ENCODE peak calls at places on chromosomes 3 and 15, in six cellular contexts. One of them, this sample, is unnamed.

GRCh38 chr3:104564045-104564643 is 802.6 kb upstream of the ALCAM start:
- DNase-seq in mesenchymal stem cell: peak; percentile 34
- DNase-seq in neuronal stem cell: no peak
- DNase-seq in mesendoderm: peak; percentile 75
- DNase-seq in trophoblast cell: peak; percentile 63
- DNase-seq in H9: peak; percentile 28
- DNase-seq in this sample: peak; percentile 52

GRCh38 chr15:64354683-64355558 is 1.1 kb downstream of the CSNK1G1 start:
- DNase-seq in mesenchymal stem cell: no peak
- DNase-seq in neuronal stem cell: peak; percentile 8
- DNase-seq in mesendoderm: peak; percentile 3
- DNase-seq in trophoblast cell: no peak
- DNase-seq in H9: no peak
- DNase-seq in this sample: no peak

GRCh38 chr15:63502843-63503738 is 1.3 kb upstream of the USP3 start:
- DNase-seq in mesenchymal stem cell: peak; percentile 99
- DNase-seq in neuronal stem cell: no peak
- DNase-seq in mesendoderm: peak; percentile 93
- DNase-seq in trophoblast cell: peak; percentile 85
- DNase-seq in H9: peak; percentile 79
- DNase-seq in this sample: peak; percentile 87

GRCh38 chr15:67110958-67111864 is 45.8 kb downstream of the SMAD3 start:
- DNase-seq in mesenchymal stem cell: peak; percentile 61
- DNase-seq in neuronal stem cell: no peak
- DNase-seq in mesendoderm: no peak
- DNase-seq in trophoblast cell: no peak
- DNase-seq in H9: no peak
- DNase-seq in this sample: peak; percentile 54

GRCh38 chr3:127764841-127765362 is 57.4 kb downstream of the MGLL start:
- DNase-seq in mesenchymal stem cell: peak; percentile 62
- DNase-seq in neuronal stem cell: no peak
- DNase-seq in mesendoderm: no peak
- DNase-seq in trophoblast cell: peak; percentile 30
- DNase-seq in H9: no peak
- DNase-seq in this sample: peak; percentile 79

GRCh38 chr3:126526668-126527005 is 2.7 kb downstream of the CHST13 start:
- DNase-seq in mesenchymal stem cell: no peak
- DNase-seq in neuronal stem cell: no peak
- DNase-seq in mesendoderm: no peak
- DNase-seq in trophoblast cell: no peak
- DNase-seq in H9: no peak
- DNase-seq in this sample: no peak

GRCh38 chr3:85482193-85482450 is 523.3 kb downstream of the CADM2 start:
- DNase-seq in mesenchymal stem cell: no peak
- DNase-seq in neuronal stem cell: no peak
- DNase-seq in mesendoderm: no peak
- DNase-seq in trophoblast cell: no peak
- DNase-seq in H9: no peak
- DNase-seq in this sample: no peak

GRCh38 chr15:39128746-39129145 is 452.1 kb upstream of the THBS1 start:
- DNase-seq in mesenchymal stem cell: peak; percentile 66
- DNase-seq in neuronal stem cell: no peak
- DNase-seq in mesendoderm: no peak
- DNase-seq in trophoblast cell: peak; percentile 27
- DNase-seq in H9: no peak
- DNase-seq in this sample: no peak

GRCh38 chr3:64152100-64152499 is 73.2 kb downstream of the PRICKLE2 start:
- DNase-seq in mesenchymal stem cell: peak; percentile 75
- DNase-seq in neuronal stem cell: no peak
- DNase-seq in mesendoderm: no peak
- DNase-seq in trophoblast cell: peak; percentile 33
- DNase-seq in H9: no peak
- DNase-seq in this sample: peak; percentile 89

GRCh38 chr3:64977308-64978100 is 289.7 kb upstream of the ADAMTS9 start:
- DNase-seq in mesenchymal stem cell: peak; percentile 89
- DNase-seq in neuronal stem cell: no peak
- DNase-seq in mesendoderm: peak; percentile 92
- DNase-seq in trophoblast cell: peak; percentile 95
- DNase-seq in H9: peak; percentile 35
- DNase-seq in this sample: peak; percentile 78

GRCh38 chr3:74559301-74559700 is 55.2 kb downstream of the CNTN3 start:
- DNase-seq in mesenchymal stem cell: no peak
- DNase-seq in neuronal stem cell: peak; percentile 1
- DNase-seq in mesendoderm: peak; percentile 11
- DNase-seq in trophoblast cell: no peak
- DNase-seq in H9: no peak
- DNase-seq in this sample: no peak

GRCh38 chr3:177764377-177764912 is 567.2 kb upstream of the TBL1XR1 start:
- DNase-seq in mesenchymal stem cell: peak; percentile 8
- DNase-seq in neuronal stem cell: no peak
- DNase-seq in mesendoderm: no peak
- DNase-seq in trophoblast cell: no peak
- DNase-seq in H9: no peak
- DNase-seq in this sample: peak; percentile 41

GRCh38 chr15:33279613-33280205 is 31.1 kb upstream of the RYR3 start:
- DNase-seq in mesenchymal stem cell: peak; percentile 42
- DNase-seq in neuronal stem cell: no peak
- DNase-seq in mesendoderm: no peak
- DNase-seq in trophoblast cell: no peak
- DNase-seq in H9: no peak
- DNase-seq in this sample: no peak

GRCh38 chr3:12571986-12572385 is 15.1 kb downstream of the MKRN2 start:
- DNase-seq in mesenchymal stem cell: no peak
- DNase-seq in neuronal stem cell: no peak
- DNase-seq in mesendoderm: peak; percentile 53
- DNase-seq in trophoblast cell: peak; percentile 92
- DNase-seq in H9: peak; percentile 35
- DNase-seq in this sample: no peak

GRCh38 chr3:9399746-9400145 is 2.3 kb downstream of the SETD5 start:
- DNase-seq in mesenchymal stem cell: peak; percentile 99
- DNase-seq in neuronal stem cell: peak; percentile 78
- DNase-seq in mesendoderm: peak; percentile 98
- DNase-seq in trophoblast cell: peak; percentile 77
- DNase-seq in H9: peak; percentile 82
- DNase-seq in this sample: peak; percentile 97

GRCh38 chr15:99407716-99408115 is 156.4 kb downstream of the LRRC28 start:
- DNase-seq in mesenchymal stem cell: no peak
- DNase-seq in neuronal stem cell: no peak
- DNase-seq in mesendoderm: no peak
- DNase-seq in trophoblast cell: no peak
- DNase-seq in H9: no peak
- DNase-seq in this sample: no peak

GRCh38 chr3:135905058-135905724 is 60.3 kb upstream of the PPP2R3A start:
- DNase-seq in mesenchymal stem cell: no peak
- DNase-seq in neuronal stem cell: no peak
- DNase-seq in mesendoderm: peak; percentile 64
- DNase-seq in trophoblast cell: peak; percentile 24
- DNase-seq in H9: no peak
- DNase-seq in this sample: peak; percentile 51

GRCh38 chr3:32184187-32184730 is 54.2 kb upstream of the CMTM8 start:
- DNase-seq in mesenchymal stem cell: no peak
- DNase-seq in neuronal stem cell: no peak
- DNase-seq in mesendoderm: no peak
- DNase-seq in trophoblast cell: no peak
- DNase-seq in H9: no peak
- DNase-seq in this sample: no peak

GRCh38 chr15:73647259-73648026 is 14.3 kb upstream of the NPTN start:
- DNase-seq in mesenchymal stem cell: no peak
- DNase-seq in neuronal stem cell: no peak
- DNase-seq in mesendoderm: no peak
- DNase-seq in trophoblast cell: peak; percentile 97
- DNase-seq in H9: no peak
- DNase-seq in this sample: no peak

GRCh38 chr3:172094621-172095557 is 55.5 kb downstream of the FNDC3B start:
- DNase-seq in mesenchymal stem cell: peak; percentile 68
- DNase-seq in neuronal stem cell: no peak
- DNase-seq in mesendoderm: peak; percentile 46
- DNase-seq in trophoblast cell: no peak
- DNase-seq in H9: no peak
- DNase-seq in this sample: peak; percentile 62

GRCh38 chr15:60392601-60392985 is 5.2 kb downstream of the ANXA2 start:
- DNase-seq in mesenchymal stem cell: peak; percentile 91
- DNase-seq in neuronal stem cell: no peak
- DNase-seq in mesendoderm: peak; percentile 88
- DNase-seq in trophoblast cell: peak; percentile 64
- DNase-seq in H9: no peak
- DNase-seq in this sample: peak; percentile 78

GRCh38 chr15:39667382-39668127 is 86.7 kb downstream of the THBS1 start:
- DNase-seq in mesenchymal stem cell: no peak
- DNase-seq in neuronal stem cell: no peak
- DNase-seq in mesendoderm: peak; percentile 96
- DNase-seq in trophoblast cell: no peak
- DNase-seq in H9: no peak
- DNase-seq in this sample: no peak

GRCh38 chr3:12044860-12045259 is 40.7 kb downstream of the SYN2 start:
- DNase-seq in mesenchymal stem cell: no peak
- DNase-seq in neuronal stem cell: no peak
- DNase-seq in mesendoderm: no peak
- DNase-seq in trophoblast cell: no peak
- DNase-seq in H9: no peak
- DNase-seq in this sample: no peak

GRCh38 chr3:151106311-151106710 is 20.8 kb downstream of the MED12L start:
- DNase-seq in mesenchymal stem cell: no peak
- DNase-seq in neuronal stem cell: no peak
- DNase-seq in mesendoderm: peak; percentile 41
- DNase-seq in trophoblast cell: peak; percentile 91
- DNase-seq in H9: no peak
- DNase-seq in this sample: no peak

GRCh38 chr3:157447026-157447694 is 10.5 kb downstream of the PTX3 start:
- DNase-seq in mesenchymal stem cell: peak; percentile 48
- DNase-seq in neuronal stem cell: no peak
- DNase-seq in mesendoderm: peak; percentile 5
- DNase-seq in trophoblast cell: peak; percentile 27
- DNase-seq in H9: no peak
- DNase-seq in this sample: peak; percentile 70

GRCh38 chr15:94287794-94288246 is 56.5 kb downstream of the MCTP2 start:
- DNase-seq in mesenchymal stem cell: no peak
- DNase-seq in neuronal stem cell: no peak
- DNase-seq in mesendoderm: no peak
- DNase-seq in trophoblast cell: no peak
- DNase-seq in H9: no peak
- DNase-seq in this sample: no peak

GRCh38 chr15:67646847-67647246 is 104.3 kb downstream of the MAP2K5 start:
- DNase-seq in mesenchymal stem cell: no peak
- DNase-seq in neuronal stem cell: no peak
- DNase-seq in mesendoderm: no peak
- DNase-seq in trophoblast cell: no peak
- DNase-seq in H9: no peak
- DNase-seq in this sample: no peak

GRCh38 chr3:156010829-156011228 is 109.5 kb upstream of the KCNAB1 start:
- DNase-seq in mesenchymal stem cell: no peak
- DNase-seq in neuronal stem cell: no peak
- DNase-seq in mesendoderm: peak; percentile 45
- DNase-seq in trophoblast cell: peak; percentile 68
- DNase-seq in H9: no peak
- DNase-seq in this sample: no peak
- H3K23ac ChIP-seq in mesenchymal stem cell: no peak overlapping the region
- H3K23ac ChIP-seq in neuronal stem cell: no peak overlapping the region
- H3K23ac ChIP-seq in mesendoderm: no peak overlapping the region
- H3K23ac ChIP-seq in trophoblast cell: no peak overlapping the region
- H3K23ac ChIP-seq in H9: no peak overlapping the region
- H3K23ac ChIP-seq in this sample: no peak overlapping the region

DNA sequence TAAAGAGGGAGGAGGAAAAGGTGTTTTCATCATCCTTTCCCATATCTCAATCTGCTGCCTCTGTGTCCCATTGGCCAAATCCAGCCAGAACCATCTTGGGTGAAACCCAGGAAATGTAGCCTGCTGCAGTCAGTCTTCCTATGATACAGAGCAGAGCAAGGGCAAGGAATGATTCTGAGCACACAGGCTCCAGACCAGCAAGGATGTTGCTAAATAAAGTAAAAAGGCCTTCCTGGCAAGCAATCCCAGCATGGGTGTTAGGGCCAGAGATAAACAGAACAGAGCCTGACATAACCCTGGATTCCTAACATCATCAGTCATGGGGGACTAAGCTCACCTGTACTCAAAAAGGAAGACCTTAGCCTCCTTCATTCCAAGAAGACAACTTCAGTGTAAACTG is 90.7 kb upstream of the AGTR1 start:
- DNase-seq in mesenchymal stem cell: no peak
- DNase-seq in neuronal stem cell: no peak
- DNase-seq in mesendoderm: peak; percentile 67
- DNase-seq in trophoblast cell: peak; percentile 62
- DNase-seq in H9: no peak
- DNase-seq in this sample: peak; percentile 9
- H3K23ac ChIP-seq in mesenchymal stem cell: no peak overlapping the region
- H3K23ac ChIP-seq in neuronal stem cell: no peak overlapping the region
- H3K23ac ChIP-seq in mesendoderm: no peak overlapping the region
- H3K23ac ChIP-seq in trophoblast cell: no peak overlapping the region
- H3K23ac ChIP-seq in H9: no peak overlapping the region
- H3K23ac ChIP-seq in this sample: no peak overlapping the region

DNA sequence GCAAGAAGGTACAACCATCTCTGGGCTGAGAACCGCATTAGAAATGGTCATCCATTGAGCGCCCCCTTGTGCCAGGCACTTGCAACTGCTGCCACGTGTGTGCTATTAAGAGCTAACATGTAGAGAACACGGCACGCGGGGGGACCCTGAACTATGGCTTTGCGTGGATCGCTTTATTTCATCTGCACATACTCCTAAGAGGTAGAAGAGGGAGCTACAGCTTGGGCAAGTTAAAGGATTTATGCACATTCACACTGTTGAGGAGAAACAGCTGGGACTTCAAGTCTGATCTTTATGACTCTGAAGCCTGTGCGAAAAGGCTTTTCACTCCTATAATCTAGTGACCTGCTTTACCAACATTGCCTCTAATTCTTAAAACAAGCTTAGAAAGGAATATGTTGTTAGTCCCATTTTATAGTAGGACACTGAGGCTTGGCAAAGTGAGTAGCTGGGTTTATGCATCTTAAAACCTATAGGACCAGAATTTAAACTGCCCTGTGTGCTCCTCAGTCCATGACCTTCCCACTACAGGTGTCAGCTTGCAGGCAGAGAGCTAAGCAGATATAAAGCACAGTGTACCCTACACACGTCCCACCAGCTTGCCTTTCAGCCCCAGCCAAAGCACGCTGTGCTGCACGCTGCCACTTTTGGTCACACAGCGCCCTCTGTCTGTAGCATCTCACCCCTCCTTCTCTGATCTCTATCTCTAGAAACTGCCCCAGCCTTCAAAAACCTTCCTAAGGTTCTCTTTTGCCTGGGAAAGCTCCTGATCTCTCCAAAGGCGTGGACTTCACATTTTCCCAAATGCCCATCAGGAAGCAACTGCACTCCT is 57.8 kb downstream of the STARD5 start:
- DNase-seq in mesenchymal stem cell: peak; percentile 72
- DNase-seq in neuronal stem cell: peak; percentile 78
- DNase-seq in mesendoderm: peak; percentile 86
- DNase-seq in trophoblast cell: peak; percentile 93
- DNase-seq in H9: peak; percentile 87
- DNase-seq in this sample: peak; percentile 80
- H3K23ac ChIP-seq in mesenchymal stem cell: no peak overlapping the region
- H3K23ac ChIP-seq in neuronal stem cell: no peak overlapping the region
- H3K23ac ChIP-seq in mesendoderm: no peak overlapping the region
- H3K23ac ChIP-seq in trophoblast cell: no peak overlapping the region
- H3K23ac ChIP-seq in H9: no peak overlapping the region
- H3K23ac ChIP-seq in this sample: no peak overlapping the region

DNA sequence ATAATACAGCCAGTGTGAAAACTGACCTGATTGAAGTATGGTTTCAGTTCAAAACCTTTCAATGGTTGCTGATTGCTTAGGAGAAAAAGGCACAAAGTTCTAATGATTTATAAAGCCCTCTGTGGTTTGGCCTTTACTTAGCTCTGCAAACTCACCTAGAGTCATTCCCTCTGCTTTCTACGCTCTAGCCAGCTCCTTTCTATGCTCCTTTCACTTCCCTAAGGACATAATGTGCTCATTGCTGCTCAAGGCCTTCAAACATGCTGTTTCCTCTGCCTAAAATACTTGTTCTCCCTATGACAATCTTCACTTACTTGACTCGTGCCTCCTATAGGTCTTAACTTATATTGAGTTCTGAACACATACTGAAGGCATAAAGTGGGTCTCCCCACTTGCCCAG is 19.0 kb downstream of the RPL39L start:
- DNase-seq in mesenchymal stem cell: no peak
- DNase-seq in neuronal stem cell: no peak
- DNase-seq in mesendoderm: no peak
- DNase-seq in trophoblast cell: no peak
- DNase-seq in H9: no peak
- DNase-seq in this sample: no peak
- H3K23ac ChIP-seq in mesenchymal stem cell: no peak overlapping the region
- H3K23ac ChIP-seq in neuronal stem cell: no peak overlapping the region
- H3K23ac ChIP-seq in mesendoderm: no peak overlapping the region
- H3K23ac ChIP-seq in trophoblast cell: no peak overlapping the region
- H3K23ac ChIP-seq in H9: no peak overlapping the region
- H3K23ac ChIP-seq in this sample: no peak overlapping the region